ENCODE peak calls at places on chromosomes 2 and 18, in seven cellular contexts. N is tibial nerve, F is psoas muscle, G is testis, V is thoracic aorta, U is mammary epithelial cell, R is upper lobe of right lung. O is an unnamed sample.

GRCh38 chr2:119126650-119127049 is 31.9 kb downstream of the C1QL2 start:
- DNase-seq in R (peak; percentile 78), G (peak; percentile 56), N (no peak), U (peak; percentile 32), V (no peak), F (peak; percentile 28), O (peak; percentile 32)

GRCh38 chr2:46231721-46232120 is 65.5 kb upstream of the EPAS1 start:
- DNase-seq in F (no peak), G (no peak), N (no peak), R (no peak), V (no peak), U (no peak), O (no peak)

GRCh38 chr2:233409286-233409991 is 55.1 kb downstream of the DGKD start:
- DNase-seq in R (no peak), F (no peak), G (peak; percentile 58), U (no peak), V (no peak), N (no peak), O (peak; percentile 77)

GRCh38 chr2:10343191-10343590 is 40.5 kb downstream of the HPCAL1 start:
- DNase-seq in G (no peak), V (no peak), R (no peak), N (no peak), U (no peak), F (no peak), O (no peak)

GRCh38 chr2:39150102-39150562 is 29.3 kb upstream of the SOS1 start:
- DNase-seq in V (no peak), R (no peak), N (no peak), G (no peak), F (no peak), U (no peak), O (no peak)

GRCh38 chr18:72409923-72410322 is 134.2 kb downstream of the CBLN2 start:
- DNase-seq in G (no peak), R (no peak), F (no peak), N (no peak), V (no peak), U (no peak), O (no peak)

GRCh38 chr2:64482243-64482642 is 28.3 kb downstream of the LGALSL start:
- DNase-seq in V (no peak), U (no peak), G (no peak), R (no peak), N (no peak), F (no peak), O (no peak)

GRCh38 chr2:100870652-100871531 is 51.0 kb downstream of the NPAS2 start:
- DNase-seq in V (no peak), R (no peak), G (no peak), U (no peak), F (no peak), N (no peak), O (no peak)

GRCh38 chr2:95292623-95293260 is 4.4 kb upstream of the KCNIP3 start:
- DNase-seq in U (peak; percentile 88), N (no peak), R (no peak), G (no peak), V (no peak), F (no peak), O (no peak)

GRCh38 chr2:235638541-235639192 is 144.8 kb downstream of the AGAP1 start:
- DNase-seq in U (no peak), G (no peak), F (no peak), N (no peak), V (no peak), R (no peak), O (no peak)

GRCh38 chr2:164597988-164598387 is 23.3 kb downstream of the GRB14 start:
- DNase-seq in F (no peak), U (no peak), G (no peak), N (no peak), V (no peak), R (no peak), O (no peak)

GRCh38 chr2:45218931-45219339 is 209.7 kb upstream of the SIX2 start:
- DNase-seq in U (peak; percentile 16), G (no peak), N (no peak), F (no peak), R (peak; percentile 82), V (no peak), O (no peak)

GRCh38 chr2:27720004-27720551 is 51.4 kb upstream of the MRPL33 start:
- DNase-seq in F (peak; percentile 60), N (no peak), R (no peak), U (peak; percentile 97), V (peak; percentile 80), G (no peak), O (no peak)

GRCh38 chr2:877747-878146 is 72.9 kb upstream of the SNTG2 start:
- DNase-seq in U (no peak), R (no peak), G (no peak), N (no peak), V (no peak), F (no peak), O (peak; percentile 7)

GRCh38 chr18:63098014-63098981 is 221.3 kb downstream of the BCL2 start:
- DNase-seq in G (no peak), N (no peak), F (no peak), V (no peak), R (no peak), U (no peak), O (no peak)

GRCh38 chr18:21450913-21451312 is 149.6 kb downstream of the ESCO1 start:
- DNase-seq in V (no peak), G (no peak), F (no peak), N (no peak), U (peak; percentile 56), R (no peak), O (no peak)

GRCh38 chr2:47061989-47062678 is 93.0 kb downstream of the STPG4 start:
- DNase-seq in V (no peak), U (no peak), R (no peak), F (no peak), G (no peak), N (no peak), O (no peak)

DNA sequence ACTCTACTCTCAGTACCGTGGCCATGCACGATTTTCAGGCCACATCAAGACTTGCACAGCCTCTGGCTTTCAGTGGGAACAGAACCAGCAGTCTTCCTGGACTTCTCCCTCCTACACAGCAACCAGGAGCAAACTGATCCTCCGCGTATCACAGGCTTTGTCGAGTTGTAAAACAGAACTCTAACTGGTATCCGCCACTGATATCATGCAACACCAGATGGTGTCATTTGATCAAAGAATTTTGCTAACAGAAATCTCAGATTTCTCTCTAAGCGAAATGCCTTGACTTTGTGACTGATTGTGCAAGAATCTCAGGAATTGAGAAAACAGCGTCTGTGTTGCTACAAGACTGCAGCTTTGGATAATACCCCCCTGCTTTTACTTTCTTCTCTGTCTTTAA is 85.7 kb downstream of the COPS8 start:
- DNase-seq in U (peak; percentile 63), F (no peak), V (no peak), N (peak; percentile 69), G (peak; percentile 57), R (no peak), O (no peak)
- TF ChIP-seq CTCF in U (peak; percentile 44), F (peak; percentile 20), V (no peak), N (peak; percentile 57), G (no peak), R (peak; percentile 10), O (no peak)

GRCh38 chr2:145066151-145066661 is 546.3 kb upstream of the ZEB2 start:
- DNase-seq in F (no peak), R (no peak), U (no peak), G (peak; percentile 24), N (peak; percentile 9), V (no peak), O (no peak)
- H3K27ac ChIP-seq in F (peak overlapping the region; percentile 68), R (peak overlapping the region; percentile 65), U (no peak overlapping the region), G (peak overlapping the region; percentile 78), N (peak overlapping the region; percentile 78), V (peak overlapping the region; percentile 67), O (peak overlapping the region; percentile 24)

GRCh38 chr2:150234787-150235512 is 252.5 kb downstream of the RND3 start:
- DNase-seq in G (no peak), R (no peak), N (no peak), V (no peak), U (peak; percentile 73), F (no peak), O (peak; percentile 27)
- H3K4me3 ChIP-seq in G (no peak overlapping the region), R (no peak overlapping the region), N (no peak overlapping the region), V (no peak overlapping the region), U (no peak overlapping the region), F (no peak overlapping the region), O (no peak overlapping the region)

GRCh38 chr2:52765735-52766134 is 1001.9 kb upstream of the CHAC2 start:
- DNase-seq in G (no peak), N (no peak), V (no peak), R (no peak), F (no peak), U (no peak), O (no peak)
- TF ChIP-seq CTCF in G (no peak), N (no peak), V (no peak), R (no peak), F (no peak), U (no peak), O (no peak)

GRCh38 chr2:217914878-217915277 is 87.9 kb downstream of the TNS1 start:
- DNase-seq in F (no peak), R (no peak), U (no peak), V (no peak), N (no peak), G (no peak), O (no peak)
- H3K27ac ChIP-seq in F (peak overlapping the region; percentile 97), R (peak overlapping the region; percentile 80), U (no peak overlapping the region), V (peak overlapping the region; percentile 100), N (peak overlapping the region; percentile 91), G (peak overlapping the region; percentile 86), O (peak overlapping the region; percentile 2)

DNA sequence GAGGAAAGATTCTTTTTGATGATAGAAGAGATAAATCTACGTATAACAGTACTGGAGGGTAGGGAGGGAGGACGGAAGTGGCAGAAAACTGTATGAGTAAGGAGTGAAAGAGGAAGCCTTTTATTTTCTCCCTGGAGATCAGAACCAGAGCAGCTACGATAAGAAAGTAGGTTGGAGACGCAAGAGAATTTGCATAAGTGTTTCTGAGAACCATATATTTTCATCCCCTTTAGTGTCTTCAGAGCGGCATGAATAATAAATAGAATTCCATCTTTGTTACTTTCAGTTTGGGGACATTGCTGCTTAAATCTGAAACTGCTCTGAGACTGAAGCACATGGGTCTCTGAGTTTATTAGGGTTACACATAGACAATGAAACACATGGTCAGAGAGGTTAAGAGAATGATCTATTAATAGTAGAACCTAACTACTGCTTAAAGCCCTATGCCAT is 230.2 kb upstream of the TNP1 start:
- DNase-seq in N (no peak), V (no peak), U (no peak), G (no peak), F (no peak), R (no peak), O (no peak)
- H3K4me3 ChIP-seq in N (no peak overlapping the region), V (peak overlapping the region; percentile 46), U (no peak overlapping the region), G (no peak overlapping the region), F (peak overlapping the region; percentile 15), R (peak overlapping the region; percentile 22), O (no peak overlapping the region)

DNA sequence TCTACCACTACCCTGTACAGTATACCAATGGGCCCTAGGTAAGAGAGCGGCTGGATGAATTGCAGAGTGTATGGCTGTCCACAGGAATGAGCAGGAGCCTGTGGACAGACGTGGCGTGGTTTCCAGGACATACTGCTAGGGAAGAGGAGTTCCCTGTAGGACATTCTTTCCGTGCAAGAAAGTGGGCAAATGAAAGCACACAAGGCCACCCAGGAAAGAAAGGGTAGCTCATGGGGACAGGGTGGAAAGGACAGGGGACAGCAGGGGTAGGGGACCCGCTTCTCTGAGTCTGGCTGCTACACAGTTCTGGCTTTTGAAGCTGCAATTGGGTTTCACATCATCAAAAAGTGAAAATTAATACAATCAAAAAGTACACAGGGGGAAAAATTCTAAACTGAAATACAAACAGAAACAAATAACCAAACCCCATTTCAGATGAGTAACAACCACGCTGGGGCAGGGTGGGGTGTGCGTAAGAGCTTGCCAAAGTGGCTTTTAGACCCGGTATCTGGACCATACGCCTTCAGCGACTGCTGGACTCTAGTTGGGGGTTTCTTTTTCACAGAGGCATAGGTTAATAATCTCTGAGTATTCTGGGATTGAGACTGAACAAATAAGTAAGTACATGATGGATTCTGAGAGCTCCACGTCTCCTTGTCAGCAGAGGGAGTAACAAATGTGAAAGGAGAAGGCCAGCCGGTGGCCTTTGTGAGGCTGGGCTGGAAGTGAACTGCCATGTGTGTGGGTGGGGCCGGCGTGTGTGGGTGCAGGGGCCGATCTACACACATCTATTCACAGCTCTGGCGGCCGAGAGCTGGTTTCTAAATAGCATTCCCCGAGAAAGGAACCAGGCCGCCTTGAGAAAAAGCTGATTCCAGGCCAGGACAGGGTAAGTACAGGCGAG is 84.0 kb downstream of the HDAC4 start:
- DNase-seq in V (peak; percentile 47), N (peak; percentile 60), R (no peak), U (no peak), G (peak; percentile 83), F (peak; percentile 76), O (peak; percentile 23)
- TF ChIP-seq CTCF in V (peak; percentile 10), N (peak; percentile 42), R (no peak), U (no peak), G (no peak), F (peak; percentile 24), O (no peak)

O was measured in colonic mucosa.